ENCODE peak calls at places on chromosomes 13 and 19, in five cellular contexts. V is cardiac fibroblast, I is hepatocyte, P is epithelial cell of proximal tubule, J is GM23338. Z is an unnamed sample.

GRCh38 chr19:814108-815078 is 7.4 kb downstream of the PLPPR3 start:
- DNase-seq in I (no peak), J (peak), P (no peak), V (no peak), Z (no peak)

GRCh38 chr13:47190696-47191095 is 293.8 kb upstream of the HTR2A start:
- DNase-seq in I (no peak), V (no peak), P (no peak), J (no peak), Z (no peak)

GRCh38 chr19:7874080-7874856 is at the start of gene PRR36:
- DNase-seq in V (no peak), I (peak), J (peak), P (no peak), Z (peak)

GRCh38 chr19:39430675-39431593 is 4.8 kb downstream of the RPS16 start:
- DNase-seq in I (peak), J (peak), P (no peak), V (peak), Z (peak)

GRCh38 chr13:23985846-23986245 is 88.5 kb upstream of the C1QTNF9B start:
- DNase-seq in P (no peak), I (no peak), J (no peak), V (no peak), Z (no peak)

GRCh38 chr19:54551950-54552912 is 21.4 kb upstream of the LILRA2 start:
- DNase-seq in P (no peak), J (no peak), I (no peak), V (no peak), Z (no peak)

GRCh38 chr13:51849145-51850101 is 4.4 kb upstream of the TMEM272 start:
- DNase-seq in I (no peak), J (peak), V (peak), P (no peak), Z (peak)

GRCh38 chr13:77338961-77339401 is 12.1 kb upstream of the MYCBP2 start:
- DNase-seq in I (no peak), V (no peak), J (no peak), P (no peak), Z (no peak)

GRCh38 chr19:18156841-18157464 is 4.0 kb downstream of the PIK3R2 start:
- DNase-seq in J (no peak), P (no peak), V (peak), I (peak), Z (peak)

GRCh38 chr13:76654263-76654662 is 231.9 kb downstream of the KCTD12 start:
- DNase-seq in V (no peak), I (no peak), P (no peak), J (no peak), Z (no peak)

GRCh38 chr13:74114202-74114601 is 20.0 kb downstream of the KLF12 start:
- DNase-seq in J (no peak), P (no peak), I (no peak), V (peak), Z (no peak)

GRCh38 chr19:55206664-55207500 is 2.4 kb downstream of the PTPRH start:
- DNase-seq in P (no peak), I (peak), J (peak), V (peak), Z (peak)

GRCh38 chr13:23159205-23159586 is 21.6 kb upstream of the SGCG start:
- DNase-seq in I (peak), V (peak), J (peak), P (no peak), Z (peak)

GRCh38 chr19:51568456-51568855 is 2.6 kb upstream of the ZNF175 start:
- DNase-seq in V (no peak), P (no peak), J (no peak), I (no peak), Z (no peak)

GRCh38 chr19:4099054-4099764 is 24.7 kb downstream of the MAP2K2 start:
- DNase-seq in J (no peak), V (no peak), P (no peak), I (no peak), Z (no peak)

GRCh38 chr19:46813570-46814358 is 25.4 kb upstream of the SLC1A5 start:
- DNase-seq in P (no peak), J (no peak), V (peak), I (no peak), Z (peak)

GRCh38 chr19:41795031-41795461 is 1.3 kb upstream of the CEACAM3 start:
- DNase-seq in V (peak), I (peak), J (peak), P (no peak), Z (peak)